ENCODE peak calls at places on chromosomes 4 and X, in six cellular contexts. B, G, S, H, Z and K are unnamed samples.

GRCh38 chr4:169222768-169223167 is 48.0 kb downstream of the SH3RF1 start:
- DNase-seq in Z (no peak), H (no peak), G (no peak), B (no peak), S (no peak), K (no peak)

GRCh38 chr4:12144051-12144450 is 715.4 kb upstream of the HS3ST1 start:
- DNase-seq in G (no peak), H (no peak), S (no peak), Z (no peak), B (no peak), K (no peak)

GRCh38 chr4:163484906-163485305 is 9.6 kb upstream of the TMA16 start:
- DNase-seq in H (peak), G (peak), Z (peak), S (no peak), B (peak), K (peak)

GRCh38 chrX:49816435-49816834 is 12.7 kb upstream of the PAGE4 start:
- DNase-seq in H (no peak), S (no peak), G (no peak), Z (no peak), B (no peak), K (no peak)

GRCh38 chrX:153526040-153526439 is 8.6 kb downstream of the ATP2B3 start:
- DNase-seq in Z (no peak), H (no peak), G (no peak), B (no peak), S (no peak), K (no peak)

GRCh38 chr4:80073362-80074008 is 456 bp upstream of the ANTXR2 start:
- DNase-seq in Z (peak), B (no peak), G (no peak), S (peak), H (no peak), K (no peak)

GRCh38 chr4:2937986-2938385 is 25.2 kb downstream of the NOP14 start:
- DNase-seq in B (no peak), Z (no peak), S (no peak), G (no peak), H (no peak), K (no peak)

GRCh38 chr4:88104902-88105610 is 53.4 kb downstream of the ABCG2 start:
- DNase-seq in B (no peak), G (no peak), S (no peak), Z (no peak), H (peak), K (no peak)

GRCh38 chr4:16516796-16517413 is 290.6 kb upstream of the TAPT1 start:
- DNase-seq in H (peak), S (no peak), Z (no peak), G (peak), B (peak), K (peak)

GRCh38 chr4:168600796-168601583 is 104.1 kb downstream of the PALLD start:
- DNase-seq in S (no peak), B (no peak), Z (no peak), G (no peak), H (no peak), K (no peak)

GRCh38 chr4:9765091-9765490 is 16.3 kb upstream of the DRD5 start:
- DNase-seq in S (no peak), B (peak), G (no peak), H (peak), Z (no peak), K (peak)

GRCh38 chr4:67727124-67727850 is 26.3 kb upstream of the UBA6 start:
- DNase-seq in S (no peak), Z (no peak), G (no peak), B (no peak), H (peak), K (no peak)

GRCh38 chr4:152536545-152537182 is 772 bp upstream of the FBXW7 start:
- DNase-seq in G (no peak), B (peak), Z (no peak), H (peak), S (no peak), K (no peak)

GRCh38 chrX:24395775-24396174 is 35.3 kb downstream of the SUPT20HL1 start:
- DNase-seq in G (no peak), S (peak), H (peak), Z (peak), B (peak), K (peak)

GRCh38 chr4:102786279-102786678 is 25.5 kb upstream of the MANBA start:
- DNase-seq in H (no peak), Z (no peak), B (no peak), S (no peak), G (no peak), K (no peak)

GRCh38 chr4:172601195-172601594 is 567.4 kb upstream of the GALNT7 start:
- DNase-seq in Z (no peak), H (no peak), G (no peak), S (no peak), B (no peak), K (no peak)

GRCh38 chr4:2347190-2347589 is 71.3 kb downstream of the ZFYVE28 start:
- DNase-seq in G (no peak), Z (peak), S (no peak), H (no peak), B (no peak), K (no peak)

GRCh38 chr4:110865611-110866254 is 242.9 kb upstream of the PITX2 start:
- DNase-seq in Z (no peak), S (no peak), H (peak), G (no peak), B (no peak), K (peak)